ENCODE peak calls at places on chromosomes 2 and 18, in seven cellular contexts. F, T, A, Q, B, C and I are unnamed samples.

GRCh38 chr18:48676756-48677368 is 138.0 kb downstream of the CTIF start:
- DNase-seq in C (peak), T (peak), F (peak), B (peak), Q (peak), A (no peak), I (peak)

GRCh38 chr2:202069189-202070050 is 3.6 kb upstream of the KIAA2012 start:
- DNase-seq in F (no peak), B (no peak), A (no peak), Q (peak), T (no peak), C (no peak), I (no peak)

GRCh38 chr2:85913854-85914524 is 25.2 kb upstream of the ST3GAL5 start:
- DNase-seq in F (no peak), T (no peak), C (no peak), A (no peak), Q (no peak), B (no peak), I (no peak)

GRCh38 chr2:170006592-170007327 is 171.2 kb upstream of the MYO3B start:
- DNase-seq in Q (no peak), C (no peak), A (no peak), T (no peak), B (no peak), F (no peak), I (no peak)

GRCh38 chr2:118614856-118615255 is 232.6 kb downstream of the EN1 start:
- DNase-seq in Q (no peak), B (no peak), A (no peak), F (no peak), C (no peak), T (no peak), I (no peak)

GRCh38 chr18:63961430-63961980 is 8.4 kb upstream of the SERPINB8 start:
- DNase-seq in T (no peak), B (no peak), C (no peak), A (no peak), Q (no peak), F (no peak), I (no peak)

GRCh38 chr18:35526476-35527120 is 28.8 kb upstream of the INO80C start:
- DNase-seq in C (no peak), T (no peak), F (no peak), Q (no peak), A (no peak), B (no peak), I (no peak)

GRCh38 chr18:56789004-56789888 is 138.1 kb downstream of the WDR7 start:
- DNase-seq in Q (peak), A (no peak), F (no peak), T (no peak), B (peak), C (peak), I (no peak)

GRCh38 chr2:216603010-216603883 is 30.0 kb upstream of the IGFBP2 start:
- DNase-seq in C (no peak), F (no peak), B (no peak), Q (no peak), A (no peak), T (no peak), I (no peak)

GRCh38 chr2:162074579-162074922 is 536 bp upstream of the DPP4 start:
- DNase-seq in T (no peak), F (no peak), B (no peak), C (no peak), A (no peak), Q (no peak), I (no peak)

DNA sequence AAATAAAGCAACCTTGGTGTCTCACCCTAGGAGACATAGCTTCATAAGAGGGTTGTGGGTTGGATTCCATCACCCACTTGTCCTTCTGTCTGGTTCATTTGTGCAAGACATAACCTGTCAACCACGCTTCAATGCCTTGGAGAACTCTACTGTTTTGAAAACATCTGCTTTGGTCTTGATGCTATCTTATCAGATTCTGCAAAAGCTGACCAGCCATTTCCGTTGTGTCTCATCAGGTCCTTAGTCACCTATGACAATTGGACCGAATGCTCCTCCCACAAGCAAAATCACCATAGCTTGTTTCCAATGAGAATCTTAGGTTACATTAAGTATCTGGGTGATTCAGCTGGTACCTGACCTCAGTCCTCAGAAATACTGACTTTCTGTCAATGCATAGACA is 35.4 kb downstream of the STAT4 start:
- DNase-seq in B (no peak), F (no peak), C (no peak), Q (no peak), T (no peak), A (peak), I (no peak)
- TF ChIP-seq TAF1 in B (no peak), F (no peak), C (no peak), Q (no peak), T (no peak), A (no peak), I (no peak)

GRCh38 chr2:30234180-30234971 is 3.0 kb downstream of the LBH start:
- DNase-seq in B (no peak), Q (no peak), C (peak), T (no peak), F (no peak), A (no peak), I (no peak)

GRCh38 chr2:30232027-30232800 is 880 bp downstream of the LBH start:
- DNase-seq in T (no peak), B (peak), F (peak), A (no peak), C (no peak), Q (peak), I (peak)

GRCh38 chr2:30232801-30233130 is 1.4 kb downstream of the LBH start:
- DNase-seq in F (no peak), C (no peak), Q (no peak), B (no peak), T (no peak), A (no peak), I (no peak)

GRCh38 chr2:30231726-30232026 is 342 bp downstream of the LBH start:
- DNase-seq in T (peak), B (no peak), A (no peak), F (no peak), C (no peak), Q (peak), I (no peak)

DNA sequence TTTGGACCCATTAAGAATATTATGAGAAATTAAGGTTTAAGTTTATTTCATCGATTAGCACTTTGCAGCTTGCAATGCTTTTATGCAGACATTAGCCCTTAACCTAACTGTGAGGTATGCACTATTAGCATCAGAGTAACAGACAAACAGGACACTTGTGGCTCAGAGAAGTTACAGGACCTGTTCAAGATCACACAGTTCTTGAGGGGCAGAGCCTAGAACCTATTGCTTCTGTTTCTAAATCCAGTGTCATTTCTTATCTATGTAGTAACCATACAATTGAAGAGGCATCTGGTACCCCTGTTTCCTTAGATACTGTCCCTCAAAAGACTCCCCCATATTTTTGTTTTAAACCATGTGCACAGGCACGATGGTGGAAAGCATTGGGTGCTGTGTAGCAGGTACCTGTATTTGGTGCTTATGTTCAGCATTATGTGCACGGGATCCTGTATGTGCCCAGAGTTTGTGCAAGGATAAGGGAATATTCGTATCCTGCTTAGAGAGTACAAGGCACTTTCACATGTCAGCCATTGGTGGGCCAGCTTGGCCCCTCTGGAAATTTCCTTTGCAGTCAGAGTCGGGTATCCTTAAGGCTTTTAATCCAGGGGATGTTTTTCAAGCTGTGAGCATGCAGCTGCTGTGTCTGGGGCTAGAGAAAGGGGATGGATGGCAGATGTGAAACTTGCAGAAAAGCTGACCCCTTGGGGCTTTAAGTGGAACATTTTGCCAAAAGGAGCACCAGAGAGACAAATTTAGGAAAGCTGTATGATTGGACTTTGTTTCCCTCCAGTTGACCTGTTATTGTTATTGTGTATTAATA is 2.0 kb downstream of the LBH start:
- DNase-seq in Q (no peak), T (no peak), B (no peak), F (no peak), A (no peak), C (no peak), I (no peak)
- TF ChIP-seq TAF1 in Q (no peak), T (no peak), B (no peak), F (no peak), A (no peak), C (no peak), I (no peak)

GRCh38 chr2:181273986-181274385 is 183.2 kb upstream of the ITGA4 start:
- DNase-seq in F (no peak), T (no peak), C (no peak), B (no peak), Q (no peak), A (no peak), I (no peak)
- TF ChIP-seq TAF1 in F (no peak), T (no peak), C (no peak), B (no peak), Q (no peak), A (no peak), I (no peak)

DNA sequence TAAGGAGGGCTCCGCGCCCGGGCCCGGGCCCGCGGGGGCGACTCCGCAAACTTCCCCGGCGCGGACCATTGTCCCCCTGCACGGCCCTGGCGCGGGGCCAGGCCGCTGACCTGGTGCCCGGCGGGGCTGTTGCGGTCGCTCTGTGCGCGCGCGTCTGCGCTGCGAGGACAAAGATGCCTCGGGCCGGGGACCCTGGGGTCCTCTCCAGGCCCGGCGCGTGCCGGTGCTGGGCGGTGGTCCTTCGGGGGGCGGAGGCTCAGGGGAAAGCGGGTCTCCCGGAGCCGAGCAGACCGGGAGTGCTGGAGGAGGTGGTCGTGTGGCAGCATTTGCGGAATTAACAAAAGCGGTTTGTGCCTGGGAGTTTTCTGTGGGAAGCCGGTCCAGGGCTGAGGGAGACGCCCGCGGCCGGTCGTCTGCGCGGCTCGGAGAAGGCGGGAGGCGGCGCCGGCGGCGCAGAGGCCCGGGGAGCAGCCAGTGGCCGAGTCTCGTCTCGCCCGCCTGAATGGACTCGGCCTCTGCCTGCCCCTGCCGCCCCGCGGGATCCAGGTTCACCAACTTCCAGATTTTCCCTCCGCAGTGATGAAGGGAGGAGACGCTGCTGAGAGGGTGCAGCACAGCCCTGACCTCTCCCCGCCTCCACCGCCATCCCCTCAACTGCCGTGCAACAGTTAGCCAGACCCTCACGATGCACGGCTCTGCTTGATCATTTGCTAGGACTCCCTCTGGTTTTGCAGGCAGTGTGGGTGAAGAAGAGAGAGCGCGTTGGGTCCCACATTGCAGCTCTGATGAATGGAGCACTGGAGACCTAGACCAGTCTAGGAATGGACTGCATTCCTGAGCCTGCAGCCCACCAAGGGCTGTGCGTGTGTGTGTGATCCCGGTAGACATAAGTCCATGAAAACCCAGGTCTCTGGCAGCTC is 705 bp downstream of the EFR3B start:
- DNase-seq in F (no peak), C (no peak), B (peak), Q (no peak), A (no peak), T (no peak), I (peak)
- TF ChIP-seq TAF1 in F (no peak), C (no peak), B (no peak), Q (no peak), A (no peak), T (peak), I (no peak)

DNA sequence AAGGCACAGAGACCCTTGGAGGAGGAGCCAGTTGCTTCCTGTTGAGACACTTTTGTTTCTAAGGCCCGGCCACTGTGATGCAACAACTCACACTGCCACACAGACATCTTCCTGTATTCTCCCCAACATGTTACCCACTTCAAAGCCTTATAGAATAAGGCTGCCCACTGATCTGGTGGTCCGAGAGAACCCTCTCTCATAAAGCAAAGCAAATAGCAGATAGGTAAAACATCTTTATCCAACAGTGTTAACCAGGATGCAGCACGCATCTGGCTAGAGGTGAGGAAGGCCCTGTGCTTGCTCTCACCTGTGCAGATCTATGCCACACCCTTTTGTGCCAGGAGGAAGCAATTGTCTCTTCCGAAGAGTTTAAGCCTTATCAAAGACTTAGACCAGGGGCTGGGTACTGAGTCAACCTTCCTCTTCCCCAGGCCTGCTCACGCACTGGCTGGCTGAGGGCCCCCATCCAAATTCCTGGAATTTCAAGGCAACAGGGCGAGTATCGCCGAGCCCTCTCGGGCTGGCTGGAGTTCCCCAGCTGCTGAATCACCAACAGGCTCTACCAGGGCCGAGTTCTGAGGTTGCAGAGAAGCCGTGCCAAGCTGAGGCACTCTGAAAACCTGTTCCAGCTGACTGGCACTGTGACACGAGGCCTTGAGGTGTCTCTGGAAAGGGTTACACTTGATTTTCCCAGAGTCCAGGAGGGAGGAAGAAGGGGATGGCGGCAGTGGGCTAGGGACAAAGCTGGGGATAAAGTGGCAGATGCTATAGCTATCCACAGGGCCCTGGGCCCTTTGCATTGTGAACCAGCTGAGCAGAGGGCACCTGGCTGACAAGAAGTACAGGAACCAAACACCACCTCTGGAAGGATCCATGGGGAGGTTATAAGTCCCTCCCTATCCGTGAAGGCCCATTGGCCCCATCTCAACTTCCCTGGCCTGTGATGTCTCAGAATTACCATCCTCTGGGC is 29.3 kb downstream of the TGFA start:
- DNase-seq in C (peak), B (no peak), A (no peak), Q (no peak), T (peak), F (no peak), I (no peak)
- TF ChIP-seq TAF1 in C (no peak), B (no peak), A (no peak), Q (no peak), T (no peak), F (no peak), I (no peak)

GRCh38 chr2:10844083-10844482 is 31.5 kb upstream of the PDIA6 start:
- DNase-seq in B (peak), F (no peak), A (no peak), Q (no peak), C (no peak), T (peak), I (no peak)
- TF ChIP-seq TAF1 in B (no peak), F (no peak), A (no peak), Q (no peak), C (no peak), T (peak), I (no peak)

GRCh38 chr18:26635466-26635865 is 87.1 kb upstream of the KCTD1 start:
- DNase-seq in T (no peak), B (no peak), F (no peak), Q (no peak), C (no peak), A (no peak), I (no peak)

GRCh38 chr18:26637983-26638382 is 89.6 kb upstream of the KCTD1 start:
- DNase-seq in A (no peak), F (no peak), Q (no peak), T (no peak), B (no peak), C (no peak), I (no peak)

GRCh38 chr18:26634631-26635030 is 86.3 kb upstream of the KCTD1 start:
- DNase-seq in T (no peak), Q (no peak), A (no peak), B (no peak), F (no peak), C (no peak), I (no peak)

GRCh38 chr18:26639149-26639548 is 90.8 kb upstream of the KCTD1 start:
- DNase-seq in C (no peak), F (no peak), B (no peak), A (no peak), T (no peak), Q (no peak), I (no peak)

GRCh38 chr18:26637324-26637723 is 89.0 kb upstream of the KCTD1 start:
- DNase-seq in B (no peak), A (no peak), F (no peak), C (no peak), Q (no peak), T (no peak), I (no peak)
- TF ChIP-seq TAF1 in B (no peak), A (no peak), F (no peak), C (no peak), Q (no peak), T (no peak), I (no peak)

DNA sequence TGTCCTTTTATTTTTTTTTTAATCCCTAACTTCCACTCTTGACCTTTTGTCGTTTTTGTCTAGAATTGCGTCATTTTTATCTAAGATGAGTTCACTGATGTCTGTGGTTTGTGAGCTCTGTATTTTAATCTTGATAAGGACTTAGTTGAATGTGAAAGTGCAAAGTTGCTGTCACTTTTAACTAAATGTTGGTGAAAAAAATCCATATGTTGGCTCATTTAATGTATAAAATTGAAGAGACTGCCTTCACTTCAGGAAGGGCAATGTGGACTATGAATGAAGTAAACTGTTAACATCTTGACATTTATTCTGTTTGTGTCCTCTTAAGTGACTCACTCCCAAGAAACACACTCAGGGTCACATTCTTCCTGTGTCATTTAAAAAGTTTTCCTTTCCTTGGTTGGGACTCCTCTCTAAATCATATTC is 256.6 kb upstream of the RASGRP3 start:
- DNase-seq in T (no peak), F (no peak), A (no peak), Q (no peak), C (no peak), B (no peak), I (no peak)
- TF ChIP-seq TAF1 in T (no peak), F (no peak), A (no peak), Q (no peak), C (no peak), B (no peak), I (no peak)

DNA sequence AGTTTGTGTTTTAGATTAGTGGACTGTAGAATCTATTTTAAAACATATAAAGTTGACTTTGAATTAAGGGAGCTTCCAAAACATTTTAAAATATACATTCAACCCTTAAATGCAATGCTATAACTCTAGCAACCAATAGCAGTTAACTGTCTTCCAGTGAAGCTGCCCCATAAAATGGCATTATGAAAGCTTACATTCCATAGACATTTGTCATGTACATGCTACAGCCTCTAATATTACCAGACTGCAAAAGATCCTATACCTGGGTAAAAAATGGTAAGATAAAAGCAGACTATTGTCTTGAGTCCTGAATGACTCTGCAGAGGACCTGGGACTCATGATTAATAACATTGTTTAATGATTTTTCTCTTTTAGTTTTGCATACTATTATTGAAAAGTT is 489.4 kb downstream of the LRP1B start:
- DNase-seq in Q (no peak), T (no peak), A (no peak), C (no peak), F (no peak), B (no peak), I (no peak)
- TF ChIP-seq TAF1 in Q (no peak), T (no peak), A (no peak), C (no peak), F (no peak), B (no peak), I (no peak)

DNA sequence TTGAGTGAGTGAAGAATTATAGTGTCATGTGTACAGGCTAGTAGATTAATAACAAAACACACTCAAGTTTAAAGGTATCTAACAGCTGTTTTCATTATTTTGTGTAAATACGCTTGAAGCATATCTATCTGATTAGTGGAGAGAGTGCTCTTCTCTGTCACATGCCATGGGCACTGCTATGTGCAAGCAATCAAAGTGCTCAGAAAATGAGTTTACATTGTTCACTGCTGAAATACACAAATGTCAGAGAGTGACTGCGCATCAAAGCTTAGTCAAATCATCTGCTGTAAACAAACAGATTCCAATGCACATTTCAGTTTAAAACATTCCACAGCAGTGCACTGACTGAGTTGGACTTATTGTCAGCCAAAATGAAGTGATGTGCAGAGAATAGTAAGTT is 423.4 kb downstream of the ZEB2 start:
- DNase-seq in F (no peak), B (no peak), C (no peak), A (no peak), Q (no peak), T (no peak), I (no peak)
- TF ChIP-seq TAF1 in F (no peak), B (no peak), C (no peak), A (no peak), Q (no peak), T (no peak), I (no peak)